ENCODE peak calls at places on chromosomes 11 and 22, in nine cellular contexts. One of them, this sample, is unnamed.

GRCh38 chr11:59857444-59858434 is 8.5 kb downstream of the TCN1 start:
- DNase-seq in esophagus squamous epithelium: no peak
- DNase-seq in stomach: no peak
- DNase-seq in AG09319: no peak
- DNase-seq in fibroblast of lung: peak; percentile 50
- DNase-seq in lower lobe of right lung: no peak
- DNase-seq in cardiac muscle cell: no peak
- DNase-seq in neural progenitor cell: no peak
- DNase-seq in PC-3: peak; percentile 60
- DNase-seq in this sample: no peak

GRCh38 chr11:36738292-36738861 is 140.3 kb upstream of the RAG2 start:
- DNase-seq in esophagus squamous epithelium: no peak
- DNase-seq in cardiac muscle cell: no peak
- DNase-seq in fibroblast of lung: no peak
- DNase-seq in PC-3: no peak
- DNase-seq in stomach: no peak
- DNase-seq in AG09319: no peak
- DNase-seq in lower lobe of right lung: no peak
- DNase-seq in neural progenitor cell: no peak
- DNase-seq in this sample: no peak

GRCh38 chr11:73213196-73214143 is 4.6 kb upstream of the P2RY2 start:
- DNase-seq in AG09319: no peak
- DNase-seq in esophagus squamous epithelium: no peak
- DNase-seq in lower lobe of right lung: peak; percentile 17
- DNase-seq in stomach: no peak
- DNase-seq in fibroblast of lung: no peak
- DNase-seq in cardiac muscle cell: no peak
- DNase-seq in PC-3: no peak
- DNase-seq in neural progenitor cell: peak; percentile 30
- DNase-seq in this sample: no peak

GRCh38 chr11:88042238-88043032 is 132.8 kb downstream of the RAB38 start:
- DNase-seq in neural progenitor cell: no peak
- DNase-seq in esophagus squamous epithelium: no peak
- DNase-seq in stomach: no peak
- DNase-seq in fibroblast of lung: no peak
- DNase-seq in cardiac muscle cell: peak; percentile 50
- DNase-seq in PC-3: no peak
- DNase-seq in lower lobe of right lung: no peak
- DNase-seq in AG09319: no peak
- DNase-seq in this sample: no peak

GRCh38 chr11:16126361-16126760 is 230.0 kb downstream of the SOX6 start:
- DNase-seq in AG09319: no peak
- DNase-seq in neural progenitor cell: peak; percentile 16
- DNase-seq in fibroblast of lung: peak; percentile 51
- DNase-seq in cardiac muscle cell: no peak
- DNase-seq in esophagus squamous epithelium: no peak
- DNase-seq in lower lobe of right lung: no peak
- DNase-seq in PC-3: no peak
- DNase-seq in stomach: no peak
- DNase-seq in this sample: peak; percentile 8

GRCh38 chr11:9820260-9820659 is 156.4 kb downstream of the SWAP70 start:
- DNase-seq in lower lobe of right lung: no peak
- DNase-seq in AG09319: no peak
- DNase-seq in cardiac muscle cell: peak; percentile 55
- DNase-seq in neural progenitor cell: no peak
- DNase-seq in stomach: no peak
- DNase-seq in esophagus squamous epithelium: no peak
- DNase-seq in PC-3: no peak
- DNase-seq in fibroblast of lung: no peak
- DNase-seq in this sample: no peak

GRCh38 chr11:102494216-102494615 is 36.3 kb downstream of the MMP7 start:
- DNase-seq in cardiac muscle cell: no peak
- DNase-seq in AG09319: no peak
- DNase-seq in lower lobe of right lung: no peak
- DNase-seq in PC-3: peak; percentile 99
- DNase-seq in neural progenitor cell: no peak
- DNase-seq in fibroblast of lung: peak; percentile 89
- DNase-seq in stomach: peak; percentile 43
- DNase-seq in esophagus squamous epithelium: no peak
- DNase-seq in this sample: no peak

GRCh38 chr11:100810146-100810545 is 123.1 kb downstream of the ARHGAP42 start:
- DNase-seq in stomach: no peak
- DNase-seq in AG09319: no peak
- DNase-seq in cardiac muscle cell: no peak
- DNase-seq in fibroblast of lung: peak; percentile 93
- DNase-seq in PC-3: peak; percentile 76
- DNase-seq in lower lobe of right lung: no peak
- DNase-seq in neural progenitor cell: no peak
- DNase-seq in esophagus squamous epithelium: no peak
- DNase-seq in this sample: no peak

GRCh38 chr11:72579816-72580647 is 94.2 kb downstream of the PDE2A start:
- DNase-seq in lower lobe of right lung: peak; percentile 22
- DNase-seq in neural progenitor cell: no peak
- DNase-seq in PC-3: no peak
- DNase-seq in fibroblast of lung: no peak
- DNase-seq in esophagus squamous epithelium: no peak
- DNase-seq in stomach: no peak
- DNase-seq in cardiac muscle cell: no peak
- DNase-seq in AG09319: no peak
- DNase-seq in this sample: no peak

DNA sequence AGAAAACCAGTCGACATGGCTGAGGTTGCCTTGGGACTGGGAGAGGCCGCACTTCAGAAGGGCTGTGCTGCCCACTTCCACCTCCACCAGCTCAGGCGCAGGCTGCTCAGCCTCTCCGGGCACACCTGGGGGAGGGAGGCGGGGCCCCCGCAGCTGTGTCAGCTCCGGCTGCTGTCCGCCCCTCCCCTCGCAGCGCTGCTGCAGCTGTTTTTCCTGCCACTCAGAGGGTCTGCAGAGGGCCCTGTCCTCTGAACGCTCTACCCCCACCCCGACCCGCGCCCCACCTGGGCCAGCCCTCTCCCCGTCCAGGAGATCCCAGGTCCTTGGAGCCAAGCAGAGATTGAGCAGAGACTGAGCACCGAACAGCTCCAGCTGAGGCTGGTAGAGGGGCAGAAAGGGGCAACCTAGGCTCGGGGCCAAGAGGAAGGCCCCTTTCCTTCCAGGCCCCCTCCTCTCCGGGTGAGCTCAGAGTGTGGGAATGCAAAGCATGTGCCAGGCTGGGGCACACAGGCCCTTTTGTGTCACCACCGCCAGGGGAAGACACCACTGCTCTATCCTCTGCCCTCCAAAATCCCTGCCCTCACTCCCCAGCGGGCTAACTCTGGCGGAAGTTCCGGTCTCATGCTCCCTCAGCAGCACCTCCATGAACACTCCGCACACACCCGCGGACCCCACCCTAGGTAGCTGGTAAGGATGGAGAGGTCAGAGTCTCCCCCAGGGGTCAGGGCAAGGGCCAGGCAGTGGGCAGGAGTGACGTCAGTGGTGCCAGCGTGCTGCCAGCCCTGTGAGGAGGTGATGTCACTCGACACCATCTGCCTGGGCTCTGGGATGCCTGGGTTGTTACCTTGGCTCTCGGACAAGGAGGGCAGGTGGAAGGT is 1.6 kb downstream of the MCAM start:
- DNase-seq in lower lobe of right lung: no peak
- DNase-seq in stomach: no peak
- DNase-seq in PC-3: peak; percentile 84
- DNase-seq in esophagus squamous epithelium: no peak
- DNase-seq in cardiac muscle cell: peak; percentile 25
- DNase-seq in AG09319: no peak
- DNase-seq in fibroblast of lung: peak; percentile 18
- DNase-seq in neural progenitor cell: peak; percentile 61
- DNase-seq in this sample: no peak
- TF ChIP-seq CTCF in lower lobe of right lung: no peak
- TF ChIP-seq CTCF in stomach: no peak
- TF ChIP-seq CTCF in PC-3: peak; percentile 44
- TF ChIP-seq CTCF in esophagus squamous epithelium: peak; percentile 34
- TF ChIP-seq CTCF in cardiac muscle cell: no peak
- TF ChIP-seq CTCF in AG09319: no peak
- TF ChIP-seq CTCF in fibroblast of lung: no peak
- TF ChIP-seq CTCF in neural progenitor cell: peak; percentile 13
- TF ChIP-seq CTCF in this sample: peak; percentile 41

GRCh38 chr22:42560781-42561180 is 7.0 kb downstream of the SERHL2 start:
- DNase-seq in lower lobe of right lung: no peak
- DNase-seq in stomach: no peak
- DNase-seq in neural progenitor cell: peak; percentile 70
- DNase-seq in fibroblast of lung: no peak
- DNase-seq in PC-3: no peak
- DNase-seq in cardiac muscle cell: peak; percentile 32
- DNase-seq in AG09319: no peak
- DNase-seq in esophagus squamous epithelium: no peak
- DNase-seq in this sample: peak; percentile 29
- TF ChIP-seq CTCF in lower lobe of right lung: peak; percentile 55
- TF ChIP-seq CTCF in stomach: no peak
- TF ChIP-seq CTCF in neural progenitor cell: peak; percentile 71
- TF ChIP-seq CTCF in fibroblast of lung: peak; percentile 46
- TF ChIP-seq CTCF in PC-3: peak; percentile 55
- TF ChIP-seq CTCF in cardiac muscle cell: peak; percentile 48
- TF ChIP-seq CTCF in AG09319: peak; percentile 31
- TF ChIP-seq CTCF in esophagus squamous epithelium: peak; percentile 56
- TF ChIP-seq CTCF in this sample: peak; percentile 68

DNA sequence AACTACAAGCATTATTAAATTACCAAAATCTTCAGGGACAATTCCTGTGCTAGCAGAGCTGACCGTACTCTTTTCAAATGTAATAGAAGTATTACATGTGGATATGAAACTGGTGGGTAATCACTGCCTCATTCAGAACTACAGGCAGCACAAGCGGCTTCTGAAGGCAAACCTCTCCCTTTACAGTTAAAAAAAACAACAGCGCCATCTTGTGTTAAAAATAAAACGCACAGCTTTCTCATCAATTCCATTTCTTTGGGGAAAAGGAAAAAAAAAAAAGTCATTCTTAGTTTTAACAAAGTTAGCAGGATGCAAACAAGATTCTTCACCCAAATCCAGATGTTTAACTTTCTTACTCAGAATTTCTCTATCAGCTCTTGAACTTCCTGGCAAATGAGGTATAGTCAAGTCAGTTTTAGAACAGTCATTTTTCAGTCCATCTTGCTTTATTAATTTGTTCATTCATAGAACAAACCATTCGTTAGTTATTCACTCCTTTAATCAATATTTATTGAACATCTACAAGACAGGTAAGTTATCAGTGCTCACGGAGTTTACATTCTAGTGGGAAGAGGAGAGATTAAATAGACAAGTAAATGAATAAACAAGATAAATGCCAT is 331.8 kb upstream of the MPPED2 start:
- DNase-seq in PC-3: peak; percentile 69
- DNase-seq in esophagus squamous epithelium: no peak
- DNase-seq in fibroblast of lung: peak; percentile 33
- DNase-seq in lower lobe of right lung: no peak
- DNase-seq in stomach: no peak
- DNase-seq in AG09319: no peak
- DNase-seq in cardiac muscle cell: peak; percentile 77
- DNase-seq in neural progenitor cell: peak; percentile 75
- DNase-seq in this sample: peak; percentile 43
- TF ChIP-seq CTCF in PC-3: peak; percentile 73
- TF ChIP-seq CTCF in esophagus squamous epithelium: peak; percentile 66
- TF ChIP-seq CTCF in fibroblast of lung: peak; percentile 53
- TF ChIP-seq CTCF in lower lobe of right lung: peak; percentile 68
- TF ChIP-seq CTCF in stomach: no peak
- TF ChIP-seq CTCF in AG09319: peak; percentile 54
- TF ChIP-seq CTCF in cardiac muscle cell: peak; percentile 65
- TF ChIP-seq CTCF in neural progenitor cell: peak; percentile 85
- TF ChIP-seq CTCF in this sample: peak; percentile 89

GRCh38 chr11:240315-240714 is 3.5 kb downstream of the PSMD13 start:
- DNase-seq in lower lobe of right lung: no peak
- DNase-seq in stomach: no peak
- DNase-seq in AG09319: no peak
- DNase-seq in PC-3: no peak
- DNase-seq in cardiac muscle cell: no peak
- DNase-seq in esophagus squamous epithelium: no peak
- DNase-seq in neural progenitor cell: no peak
- DNase-seq in fibroblast of lung: no peak
- DNase-seq in this sample: no peak

GRCh38 chr11:235998-236773 is at the start of gene SIRT3:
- DNase-seq in esophagus squamous epithelium: peak; percentile 48
- DNase-seq in PC-3: peak; percentile 75
- DNase-seq in fibroblast of lung: peak; percentile 70
- DNase-seq in cardiac muscle cell: peak; percentile 85
- DNase-seq in neural progenitor cell: peak; percentile 93
- DNase-seq in AG09319: peak; percentile 35
- DNase-seq in stomach: peak; percentile 89
- DNase-seq in lower lobe of right lung: peak; percentile 89
- DNase-seq in this sample: peak; percentile 79

GRCh38 chr11:235180-235997 is 753 bp downstream of the SIRT3 start:
- DNase-seq in neural progenitor cell: no peak
- DNase-seq in esophagus squamous epithelium: no peak
- DNase-seq in PC-3: no peak
- DNase-seq in AG09319: no peak
- DNase-seq in stomach: no peak
- DNase-seq in fibroblast of lung: peak; percentile 45
- DNase-seq in lower lobe of right lung: no peak
- DNase-seq in cardiac muscle cell: no peak
- DNase-seq in this sample: no peak

GRCh38 chr11:232783-233565 is 3.2 kb downstream of the SIRT3 start:
- DNase-seq in lower lobe of right lung: no peak
- DNase-seq in fibroblast of lung: no peak
- DNase-seq in PC-3: no peak
- DNase-seq in neural progenitor cell: no peak
- DNase-seq in esophagus squamous epithelium: no peak
- DNase-seq in AG09319: no peak
- DNase-seq in cardiac muscle cell: no peak
- DNase-seq in stomach: no peak
- DNase-seq in this sample: no peak

DNA sequence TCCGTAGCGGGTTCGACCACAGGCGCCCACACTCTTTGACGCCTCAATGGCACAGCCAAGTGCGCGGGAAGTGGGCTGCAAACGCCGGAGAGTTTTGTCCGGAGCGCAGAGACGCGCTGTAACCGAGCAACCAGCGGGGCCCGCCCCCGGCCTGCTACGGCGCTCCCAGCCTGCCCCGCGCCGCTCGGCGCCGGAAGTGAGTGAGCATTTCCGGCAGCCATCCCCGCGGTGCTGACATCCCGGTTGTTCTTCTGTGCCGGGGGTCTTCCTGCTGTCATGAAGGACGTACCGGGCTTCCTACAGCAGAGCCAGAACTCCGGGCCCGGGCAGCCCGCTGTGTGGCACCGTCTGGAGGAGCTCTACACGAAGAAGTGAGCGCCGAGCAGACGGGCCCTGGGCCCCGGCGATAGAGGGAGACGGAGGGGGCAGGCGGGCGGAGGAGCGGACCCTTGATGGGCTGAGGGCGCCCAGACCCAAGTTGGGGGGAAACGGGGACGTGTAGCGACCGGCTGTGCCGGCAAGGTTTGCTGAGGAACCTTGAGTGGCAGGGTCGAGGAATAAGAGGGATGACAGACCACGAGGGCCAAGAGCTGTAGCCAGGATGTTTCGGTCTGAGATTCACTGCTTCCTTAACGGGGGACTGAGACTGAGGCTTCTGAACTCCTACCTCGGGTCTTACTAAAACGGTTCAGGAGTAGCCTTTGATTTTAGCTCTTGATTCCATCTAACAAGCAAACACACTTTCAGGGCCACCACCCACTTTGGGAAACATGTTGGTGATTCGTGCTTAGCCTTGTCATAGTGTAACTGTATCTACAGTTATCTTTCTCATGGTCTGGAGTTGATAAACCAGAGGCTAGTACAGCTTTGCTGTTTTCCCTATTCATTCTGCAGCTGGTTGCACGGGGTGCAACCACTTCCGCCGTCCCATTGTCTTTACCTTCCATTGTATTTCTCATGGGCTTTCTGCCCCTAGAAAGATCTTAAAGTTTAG is at the start of gene PSMD13:
- DNase-seq in cardiac muscle cell: peak; percentile 92
- DNase-seq in esophagus squamous epithelium: peak; percentile 34
- DNase-seq in stomach: peak; percentile 88
- DNase-seq in neural progenitor cell: peak; percentile 94
- DNase-seq in fibroblast of lung: peak; percentile 82
- DNase-seq in PC-3: peak; percentile 76
- DNase-seq in lower lobe of right lung: peak; percentile 94
- DNase-seq in AG09319: peak; percentile 32
- DNase-seq in this sample: peak; percentile 90
- TF ChIP-seq CTCF in cardiac muscle cell: no peak
- TF ChIP-seq CTCF in esophagus squamous epithelium: no peak
- TF ChIP-seq CTCF in stomach: no peak
- TF ChIP-seq CTCF in neural progenitor cell: no peak
- TF ChIP-seq CTCF in fibroblast of lung: no peak
- TF ChIP-seq CTCF in PC-3: no peak
- TF ChIP-seq CTCF in lower lobe of right lung: no peak
- TF ChIP-seq CTCF in AG09319: no peak
- TF ChIP-seq CTCF in this sample: no peak

This sample was measured in endothelial cell.